ENCODE peak calls at places on chromosomes 6 and 20, in nine cellular contexts. One of them, this sample, is unnamed.

GRCh38 chr6:6315660-6316059 is 4.8 kb downstream of the F13A1 start:
- DNase-seq in HS-27A: peak
- DNase-seq in AG09319: no peak
- DNase-seq in T-helper 1 cell: no peak
- DNase-seq in pancreas: peak
- DNase-seq in Peyer's patch: no peak
- DNase-seq in GM04504: no peak
- DNase-seq in activated CD4-positive, alpha-beta T cell treated with anti-CD3 and anti-CD28 coated beads, Interleukin-2, amount 50 U/mL, for 24 hours: no peak
- DNase-seq in NCI-H2081: peak
- DNase-seq in this sample: peak

GRCh38 chr6:144286503-144287393 is 1.6 kb downstream of the UTRN start:
- DNase-seq in T-helper 1 cell: peak
- DNase-seq in GM04504: peak
- DNase-seq in AG09319: peak
- DNase-seq in Peyer's patch: no peak
- DNase-seq in HS-27A: peak
- DNase-seq in activated CD4-positive, alpha-beta T cell treated with anti-CD3 and anti-CD28 coated beads, Interleukin-2, amount 50 U/mL, for 24 hours: peak
- DNase-seq in pancreas: peak
- DNase-seq in NCI-H2081: no peak
- DNase-seq in this sample: peak

GRCh38 chr6:96743496-96743895 is 93.8 kb downstream of the GPR63 start:
- DNase-seq in T-helper 1 cell: no peak
- DNase-seq in pancreas: no peak
- DNase-seq in Peyer's patch: no peak
- DNase-seq in NCI-H2081: no peak
- DNase-seq in activated CD4-positive, alpha-beta T cell treated with anti-CD3 and anti-CD28 coated beads, Interleukin-2, amount 50 U/mL, for 24 hours: no peak
- DNase-seq in AG09319: no peak
- DNase-seq in HS-27A: no peak
- DNase-seq in GM04504: no peak
- DNase-seq in this sample: no peak

GRCh38 chr20:46696791-46697279 is 7.6 kb upstream of the TP53RK start:
- DNase-seq in Peyer's patch: no peak
- DNase-seq in T-helper 1 cell: no peak
- DNase-seq in pancreas: no peak
- DNase-seq in activated CD4-positive, alpha-beta T cell treated with anti-CD3 and anti-CD28 coated beads, Interleukin-2, amount 50 U/mL, for 24 hours: no peak
- DNase-seq in AG09319: no peak
- DNase-seq in GM04504: no peak
- DNase-seq in HS-27A: no peak
- DNase-seq in NCI-H2081: no peak
- DNase-seq in this sample: no peak

GRCh38 chr20:10329387-10330005 is 104.5 kb downstream of the MKKS start:
- DNase-seq in Peyer's patch: no peak
- DNase-seq in NCI-H2081: no peak
- DNase-seq in GM04504: no peak
- DNase-seq in activated CD4-positive, alpha-beta T cell treated with anti-CD3 and anti-CD28 coated beads, Interleukin-2, amount 50 U/mL, for 24 hours: no peak
- DNase-seq in pancreas: no peak
- DNase-seq in T-helper 1 cell: no peak
- DNase-seq in HS-27A: no peak
- DNase-seq in AG09319: no peak
- DNase-seq in this sample: no peak

GRCh38 chr6:122187186-122187585 is 212.3 kb upstream of the HSF2 start:
- DNase-seq in activated CD4-positive, alpha-beta T cell treated with anti-CD3 and anti-CD28 coated beads, Interleukin-2, amount 50 U/mL, for 24 hours: no peak
- DNase-seq in pancreas: no peak
- DNase-seq in Peyer's patch: no peak
- DNase-seq in AG09319: no peak
- DNase-seq in T-helper 1 cell: no peak
- DNase-seq in NCI-H2081: no peak
- DNase-seq in GM04504: no peak
- DNase-seq in HS-27A: no peak
- DNase-seq in this sample: no peak

GRCh38 chr20:62704341-62704948 is 4.2 kb upstream of the NTSR1 start:
- DNase-seq in NCI-H2081: peak
- DNase-seq in AG09319: peak
- DNase-seq in HS-27A: peak
- DNase-seq in T-helper 1 cell: no peak
- DNase-seq in GM04504: peak
- DNase-seq in pancreas: peak
- DNase-seq in Peyer's patch: no peak
- DNase-seq in activated CD4-positive, alpha-beta T cell treated with anti-CD3 and anti-CD28 coated beads, Interleukin-2, amount 50 U/mL, for 24 hours: no peak
- DNase-seq in this sample: peak

GRCh38 chr20:22586645-22587310 is 2.4 kb upstream of the FOXA2 start:
- DNase-seq in Peyer's patch: no peak
- DNase-seq in HS-27A: no peak
- DNase-seq in NCI-H2081: peak
- DNase-seq in activated CD4-positive, alpha-beta T cell treated with anti-CD3 and anti-CD28 coated beads, Interleukin-2, amount 50 U/mL, for 24 hours: no peak
- DNase-seq in AG09319: no peak
- DNase-seq in T-helper 1 cell: no peak
- DNase-seq in GM04504: no peak
- DNase-seq in pancreas: peak
- DNase-seq in this sample: no peak

GRCh38 chr6:16031278-16031981 is 97.5 kb upstream of the MYLIP start:
- DNase-seq in AG09319: no peak
- DNase-seq in pancreas: no peak
- DNase-seq in HS-27A: no peak
- DNase-seq in NCI-H2081: no peak
- DNase-seq in T-helper 1 cell: no peak
- DNase-seq in activated CD4-positive, alpha-beta T cell treated with anti-CD3 and anti-CD28 coated beads, Interleukin-2, amount 50 U/mL, for 24 hours: no peak
- DNase-seq in GM04504: no peak
- DNase-seq in Peyer's patch: no peak
- DNase-seq in this sample: no peak

GRCh38 chr6:79874531-79875132 is 72.7 kb downstream of the ELOVL4 start:
- DNase-seq in NCI-H2081: no peak
- DNase-seq in AG09319: no peak
- DNase-seq in pancreas: no peak
- DNase-seq in GM04504: no peak
- DNase-seq in T-helper 1 cell: no peak
- DNase-seq in activated CD4-positive, alpha-beta T cell treated with anti-CD3 and anti-CD28 coated beads, Interleukin-2, amount 50 U/mL, for 24 hours: no peak
- DNase-seq in HS-27A: no peak
- DNase-seq in Peyer's patch: no peak
- DNase-seq in this sample: no peak

GRCh38 chr6:39793528-39793927 is 1.4 kb downstream of the DAAM2 start:
- DNase-seq in pancreas: no peak
- DNase-seq in HS-27A: no peak
- DNase-seq in GM04504: no peak
- DNase-seq in NCI-H2081: no peak
- DNase-seq in T-helper 1 cell: no peak
- DNase-seq in activated CD4-positive, alpha-beta T cell treated with anti-CD3 and anti-CD28 coated beads, Interleukin-2, amount 50 U/mL, for 24 hours: no peak
- DNase-seq in Peyer's patch: no peak
- DNase-seq in AG09319: no peak
- DNase-seq in this sample: no peak

GRCh38 chr6:167130008-167130677 is 7.2 kb downstream of the CCR6 start:
- DNase-seq in T-helper 1 cell: no peak
- DNase-seq in Peyer's patch: peak
- DNase-seq in GM04504: no peak
- DNase-seq in AG09319: no peak
- DNase-seq in HS-27A: no peak
- DNase-seq in activated CD4-positive, alpha-beta T cell treated with anti-CD3 and anti-CD28 coated beads, Interleukin-2, amount 50 U/mL, for 24 hours: no peak
- DNase-seq in pancreas: no peak
- DNase-seq in NCI-H2081: no peak
- DNase-seq in this sample: no peak

GRCh38 chr20:9177278-9177677 is 108.4 kb downstream of the PLCB4 start:
- DNase-seq in T-helper 1 cell: no peak
- DNase-seq in HS-27A: no peak
- DNase-seq in AG09319: no peak
- DNase-seq in GM04504: no peak
- DNase-seq in pancreas: no peak
- DNase-seq in NCI-H2081: no peak
- DNase-seq in Peyer's patch: no peak
- DNase-seq in activated CD4-positive, alpha-beta T cell treated with anti-CD3 and anti-CD28 coated beads, Interleukin-2, amount 50 U/mL, for 24 hours: no peak
- DNase-seq in this sample: no peak

GRCh38 chr6:29941006-29941405 is 1.3 kb upstream of the HLA-A start:
- DNase-seq in NCI-H2081: no peak
- DNase-seq in T-helper 1 cell: no peak
- DNase-seq in pancreas: no peak
- DNase-seq in HS-27A: no peak
- DNase-seq in AG09319: no peak
- DNase-seq in activated CD4-positive, alpha-beta T cell treated with anti-CD3 and anti-CD28 coated beads, Interleukin-2, amount 50 U/mL, for 24 hours: no peak
- DNase-seq in Peyer's patch: no peak
- DNase-seq in GM04504: no peak
- DNase-seq in this sample: no peak

GRCh38 chr20:62258499-62259293 is 20.4 kb downstream of the OSBPL2 start:
- DNase-seq in T-helper 1 cell: no peak
- DNase-seq in HS-27A: no peak
- DNase-seq in pancreas: no peak
- DNase-seq in AG09319: peak
- DNase-seq in GM04504: peak
- DNase-seq in activated CD4-positive, alpha-beta T cell treated with anti-CD3 and anti-CD28 coated beads, Interleukin-2, amount 50 U/mL, for 24 hours: no peak
- DNase-seq in NCI-H2081: no peak
- DNase-seq in Peyer's patch: no peak
- DNase-seq in this sample: no peak

GRCh38 chr6:55694148-55694547 is 115.2 kb upstream of the HMGCLL1 start:
- DNase-seq in HS-27A: no peak
- DNase-seq in activated CD4-positive, alpha-beta T cell treated with anti-CD3 and anti-CD28 coated beads, Interleukin-2, amount 50 U/mL, for 24 hours: no peak
- DNase-seq in Peyer's patch: no peak
- DNase-seq in GM04504: peak
- DNase-seq in T-helper 1 cell: no peak
- DNase-seq in pancreas: no peak
- DNase-seq in NCI-H2081: no peak
- DNase-seq in AG09319: peak
- DNase-seq in this sample: peak

GRCh38 chr6:35080016-35080680 is 61.0 kb downstream of the TCP11 start:
- DNase-seq in NCI-H2081: no peak
- DNase-seq in AG09319: no peak
- DNase-seq in GM04504: no peak
- DNase-seq in T-helper 1 cell: no peak
- DNase-seq in pancreas: no peak
- DNase-seq in activated CD4-positive, alpha-beta T cell treated with anti-CD3 and anti-CD28 coated beads, Interleukin-2, amount 50 U/mL, for 24 hours: no peak
- DNase-seq in Peyer's patch: no peak
- DNase-seq in HS-27A: no peak
- DNase-seq in this sample: no peak

GRCh38 chr20:53454675-53455276 is 138.9 kb downstream of the ZNF217 start:
- DNase-seq in HS-27A: no peak
- DNase-seq in NCI-H2081: no peak
- DNase-seq in Peyer's patch: no peak
- DNase-seq in activated CD4-positive, alpha-beta T cell treated with anti-CD3 and anti-CD28 coated beads, Interleukin-2, amount 50 U/mL, for 24 hours: no peak
- DNase-seq in pancreas: no peak
- DNase-seq in AG09319: no peak
- DNase-seq in T-helper 1 cell: no peak
- DNase-seq in GM04504: no peak
- DNase-seq in this sample: no peak

GRCh38 chr20:20480689-20481088 is 112.8 kb downstream of the INSM1 start:
- DNase-seq in pancreas: no peak
- DNase-seq in Peyer's patch: no peak
- DNase-seq in GM04504: no peak
- DNase-seq in NCI-H2081: no peak
- DNase-seq in activated CD4-positive, alpha-beta T cell treated with anti-CD3 and anti-CD28 coated beads, Interleukin-2, amount 50 U/mL, for 24 hours: no peak
- DNase-seq in T-helper 1 cell: no peak
- DNase-seq in AG09319: peak
- DNase-seq in HS-27A: no peak
- DNase-seq in this sample: no peak

GRCh38 chr6:36838896-36839818 is at the start of gene CPNE5:
- DNase-seq in GM04504: no peak
- DNase-seq in pancreas: no peak
- DNase-seq in AG09319: no peak
- DNase-seq in NCI-H2081: no peak
- DNase-seq in Peyer's patch: no peak
- DNase-seq in HS-27A: no peak
- DNase-seq in activated CD4-positive, alpha-beta T cell treated with anti-CD3 and anti-CD28 coated beads, Interleukin-2, amount 50 U/mL, for 24 hours: no peak
- DNase-seq in T-helper 1 cell: no peak
- DNase-seq in this sample: no peak

GRCh38 chr20:51338692-51339440 is 203.7 kb downstream of the NFATC2 start:
- DNase-seq in activated CD4-positive, alpha-beta T cell treated with anti-CD3 and anti-CD28 coated beads, Interleukin-2, amount 50 U/mL, for 24 hours: no peak
- DNase-seq in T-helper 1 cell: no peak
- DNase-seq in pancreas: no peak
- DNase-seq in HS-27A: no peak
- DNase-seq in AG09319: no peak
- DNase-seq in Peyer's patch: no peak
- DNase-seq in NCI-H2081: no peak
- DNase-seq in GM04504: no peak
- DNase-seq in this sample: no peak

GRCh38 chr20:44911264-44911921 is 1.5 kb downstream of the PABPC1L start:
- DNase-seq in pancreas: peak
- DNase-seq in HS-27A: no peak
- DNase-seq in NCI-H2081: no peak
- DNase-seq in T-helper 1 cell: peak
- DNase-seq in activated CD4-positive, alpha-beta T cell treated with anti-CD3 and anti-CD28 coated beads, Interleukin-2, amount 50 U/mL, for 24 hours: no peak
- DNase-seq in GM04504: no peak
- DNase-seq in Peyer's patch: peak
- DNase-seq in AG09319: no peak
- DNase-seq in this sample: no peak

GRCh38 chr6:7463785-7464184 is 74.2 kb downstream of the RIOK1 start:
- DNase-seq in AG09319: no peak
- DNase-seq in Peyer's patch: no peak
- DNase-seq in HS-27A: no peak
- DNase-seq in GM04504: no peak
- DNase-seq in activated CD4-positive, alpha-beta T cell treated with anti-CD3 and anti-CD28 coated beads, Interleukin-2, amount 50 U/mL, for 24 hours: no peak
- DNase-seq in NCI-H2081: no peak
- DNase-seq in pancreas: no peak
- DNase-seq in T-helper 1 cell: no peak
- DNase-seq in this sample: no peak

GRCh38 chr20:58481541-58482021 is 33.6 kb downstream of the APCDD1L start:
- DNase-seq in activated CD4-positive, alpha-beta T cell treated with anti-CD3 and anti-CD28 coated beads, Interleukin-2, amount 50 U/mL, for 24 hours: peak
- DNase-seq in T-helper 1 cell: peak
- DNase-seq in HS-27A: peak
- DNase-seq in AG09319: no peak
- DNase-seq in NCI-H2081: no peak
- DNase-seq in GM04504: peak
- DNase-seq in Peyer's patch: no peak
- DNase-seq in pancreas: no peak
- DNase-seq in this sample: peak

GRCh38 chr20:34536798-34537394 is 20.7 kb downstream of the DYNLRB1 start:
- DNase-seq in Peyer's patch: peak
- DNase-seq in activated CD4-positive, alpha-beta T cell treated with anti-CD3 and anti-CD28 coated beads, Interleukin-2, amount 50 U/mL, for 24 hours: no peak
- DNase-seq in GM04504: no peak
- DNase-seq in T-helper 1 cell: no peak
- DNase-seq in NCI-H2081: no peak
- DNase-seq in AG09319: no peak
- DNase-seq in pancreas: peak
- DNase-seq in HS-27A: no peak
- DNase-seq in this sample: no peak

GRCh38 chr6:32187009-32187709 is 2.8 kb downstream of the PBX2 start:
- DNase-seq in HS-27A: no peak
- DNase-seq in GM04504: no peak
- DNase-seq in AG09319: no peak
- DNase-seq in activated CD4-positive, alpha-beta T cell treated with anti-CD3 and anti-CD28 coated beads, Interleukin-2, amount 50 U/mL, for 24 hours: no peak
- DNase-seq in Peyer's patch: no peak
- DNase-seq in pancreas: no peak
- DNase-seq in T-helper 1 cell: no peak
- DNase-seq in NCI-H2081: no peak
- DNase-seq in this sample: no peak

GRCh38 chr6:24358219-24358821 is 461 bp upstream of the DCDC2 start:
- DNase-seq in T-helper 1 cell: no peak
- DNase-seq in HS-27A: no peak
- DNase-seq in AG09319: no peak
- DNase-seq in activated CD4-positive, alpha-beta T cell treated with anti-CD3 and anti-CD28 coated beads, Interleukin-2, amount 50 U/mL, for 24 hours: no peak
- DNase-seq in Peyer's patch: no peak
- DNase-seq in NCI-H2081: no peak
- DNase-seq in GM04504: no peak
- DNase-seq in pancreas: peak
- DNase-seq in this sample: no peak

GRCh38 chr6:168130683-168131371 is 51.8 kb upstream of the FRMD1 start:
- DNase-seq in Peyer's patch: no peak
- DNase-seq in GM04504: no peak
- DNase-seq in NCI-H2081: no peak
- DNase-seq in pancreas: no peak
- DNase-seq in T-helper 1 cell: no peak
- DNase-seq in HS-27A: no peak
- DNase-seq in activated CD4-positive, alpha-beta T cell treated with anti-CD3 and anti-CD28 coated beads, Interleukin-2, amount 50 U/mL, for 24 hours: no peak
- DNase-seq in AG09319: no peak
- DNase-seq in this sample: no peak

GRCh38 chr6:7216941-7217621 is 95.9 kb downstream of the SSR1 start:
- DNase-seq in pancreas: no peak
- DNase-seq in Peyer's patch: no peak
- DNase-seq in T-helper 1 cell: no peak
- DNase-seq in NCI-H2081: no peak
- DNase-seq in HS-27A: no peak
- DNase-seq in GM04504: no peak
- DNase-seq in activated CD4-positive, alpha-beta T cell treated with anti-CD3 and anti-CD28 coated beads, Interleukin-2, amount 50 U/mL, for 24 hours: no peak
- DNase-seq in AG09319: no peak
- DNase-seq in this sample: no peak

This sample was measured in foreskin melanocyte.